ENCODE peak calls at places on chromosomes 4 and X, in eight cellular contexts. Z, N, C, W, S, G, U and F are unnamed samples.

GRCh38 chrX:30992381-30992904 is 79.4 kb downstream of the FTHL17 start:
- DNase-seq in U (no peak), S (no peak), C (no peak), N (no peak), G (peak; percentile 39), W (no peak), Z (no peak), F (no peak)

GRCh38 chr4:8164687-8165086 is 6.1 kb upstream of the ABLIM2 start:
- DNase-seq in Z (no peak), W (no peak), N (no peak), G (no peak), U (no peak), C (no peak), S (no peak), F (no peak)

GRCh38 chr4:74109894-74110605 is 11.1 kb upstream of the CXCL2 start:
- DNase-seq in N (no peak), Z (no peak), C (no peak), G (no peak), W (no peak), S (no peak), U (no peak), F (no peak)

GRCh38 chr4:87101543-87102199 is 118.7 kb downstream of the KLHL8 start:
- DNase-seq in C (no peak), S (no peak), W (no peak), Z (no peak), N (no peak), G (no peak), U (no peak), F (no peak)

GRCh38 chrX:10011991-10012390 is 44.8 kb downstream of the CLDN34 start:
- DNase-seq in N (no peak), S (peak; percentile 46), G (no peak), W (peak; percentile 62), U (no peak), C (no peak), Z (no peak), F (no peak)

GRCh38 chr4:182584016-182584415 is 333.2 kb downstream of the DCTD start:
- DNase-seq in S (no peak), C (no peak), N (no peak), U (no peak), W (no peak), G (no peak), Z (no peak), F (no peak)

GRCh38 chr4:87530868-87531267 is 1.7 kb upstream of the SPARCL1 start:
- DNase-seq in G (peak; percentile 30), N (peak; percentile 87), S (peak; percentile 95), W (peak; percentile 34), Z (peak; percentile 84), U (no peak), C (peak; percentile 52), F (peak; percentile 96)

GRCh38 chrX:7147431-7147977 is at the start of gene STS:
- DNase-seq in G (peak; percentile 49), C (peak; percentile 52), Z (peak; percentile 4), S (peak; percentile 74), W (peak; percentile 37), N (peak; percentile 81), U (no peak), F (no peak)

GRCh38 chr4:176671532-176671931 is 121.2 kb downstream of the VEGFC start:
- DNase-seq in W (peak; percentile 28), S (no peak), U (no peak), G (no peak), Z (no peak), N (no peak), C (no peak), F (no peak)

GRCh38 chr4:129218355-129218754 is 122.4 kb downstream of the C4orf33 start:
- DNase-seq in C (peak; percentile 8), W (no peak), G (no peak), N (no peak), Z (no peak), U (no peak), S (no peak), F (no peak)

GRCh38 chrX:136251042-136251991 is at the start of gene MAP7D3:
- DNase-seq in G (peak; percentile 60), S (peak; percentile 82), Z (peak; percentile 26), C (peak; percentile 64), N (peak; percentile 71), W (peak; percentile 65), U (no peak), F (no peak)

GRCh38 chr4:39976945-39977488 is 694 bp downstream of the PDS5A start:
- DNase-seq in U (no peak), C (peak; percentile 39), G (peak; percentile 29), S (peak; percentile 71), Z (peak; percentile 7), W (peak; percentile 31), N (peak; percentile 75), F (no peak)

GRCh38 chr4:102789317-102789717 is 28.5 kb upstream of the MANBA start:
- DNase-seq in S (no peak), Z (no peak), U (no peak), N (no peak), W (no peak), G (no peak), C (no peak), F (no peak)

GRCh38 chrX:43108828-43109227 is 330.9 kb upstream of the PPP1R2C start:
- DNase-seq in C (no peak), W (no peak), S (no peak), U (no peak), N (no peak), Z (no peak), G (no peak), F (no peak)

GRCh38 chr4:26732356-26732755 is 128.3 kb upstream of the STIM2 start:
- DNase-seq in S (no peak), C (no peak), U (no peak), N (no peak), W (no peak), Z (no peak), G (no peak), F (no peak)

GRCh38 chrX:130393451-130394074 is 8.1 kb upstream of the GPR119 start:
- DNase-seq in S (no peak), W (no peak), C (peak; percentile 16), G (peak; percentile 56), N (peak; percentile 42), U (no peak), Z (peak; percentile 23), F (no peak)

GRCh38 chr4:26806331-26806730 is 54.3 kb upstream of the STIM2 start:
- DNase-seq in N (no peak), S (no peak), G (no peak), W (no peak), Z (no peak), C (no peak), U (no peak), F (no peak)

GRCh38 chrX:112734250-112734649 is 54.5 kb upstream of the LHFPL1 start:
- DNase-seq in S (no peak), G (no peak), Z (peak; percentile 4), N (no peak), U (no peak), W (no peak), C (no peak), F (no peak)

DNA sequence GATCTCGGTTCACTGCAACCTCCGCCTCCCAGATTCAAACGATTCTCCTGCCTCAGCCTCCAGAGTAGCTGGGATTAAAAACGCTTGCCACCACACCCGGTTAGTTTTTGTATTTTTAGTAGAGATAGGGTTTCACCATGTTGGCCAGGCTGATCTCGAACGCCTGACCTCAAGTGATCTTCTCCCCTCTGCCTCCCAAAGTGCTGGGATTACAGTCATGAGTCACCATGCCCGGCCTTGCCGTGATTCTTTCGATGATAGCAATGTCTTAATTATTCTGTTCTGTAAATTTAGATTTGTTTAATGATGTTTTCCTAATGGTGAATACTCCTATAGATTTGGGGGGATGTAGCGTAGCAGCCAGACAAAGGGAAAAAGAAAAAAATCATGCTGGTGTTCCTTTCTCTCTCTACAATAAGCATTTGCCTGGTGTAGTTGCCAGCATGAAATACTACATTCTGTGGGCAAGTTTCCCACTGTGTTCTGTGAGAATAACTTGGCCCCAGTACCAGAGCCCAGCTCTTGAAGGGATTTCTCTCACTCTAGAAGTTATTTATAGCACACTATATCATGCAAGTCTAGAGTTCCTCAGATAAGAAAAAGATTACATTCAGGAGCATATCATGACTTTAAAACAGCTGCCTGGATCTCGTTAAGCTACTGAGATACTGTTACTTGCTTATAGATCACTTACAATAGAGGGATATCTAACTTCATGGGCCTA is 15.4 kb downstream of the NIPAL1 start:
- DNase-seq in W (no peak), N (no peak), U (no peak), S (no peak), Z (no peak), C (no peak), G (peak; percentile 56), F (no peak)
- H3K27ac ChIP-seq in W (no peak overlapping the region), N (no peak overlapping the region), U (no peak overlapping the region), S (no peak overlapping the region), Z (peak overlapping the region; percentile 55), C (peak overlapping the region; percentile 33), G (no peak overlapping the region), F (no peak overlapping the region)

DNA sequence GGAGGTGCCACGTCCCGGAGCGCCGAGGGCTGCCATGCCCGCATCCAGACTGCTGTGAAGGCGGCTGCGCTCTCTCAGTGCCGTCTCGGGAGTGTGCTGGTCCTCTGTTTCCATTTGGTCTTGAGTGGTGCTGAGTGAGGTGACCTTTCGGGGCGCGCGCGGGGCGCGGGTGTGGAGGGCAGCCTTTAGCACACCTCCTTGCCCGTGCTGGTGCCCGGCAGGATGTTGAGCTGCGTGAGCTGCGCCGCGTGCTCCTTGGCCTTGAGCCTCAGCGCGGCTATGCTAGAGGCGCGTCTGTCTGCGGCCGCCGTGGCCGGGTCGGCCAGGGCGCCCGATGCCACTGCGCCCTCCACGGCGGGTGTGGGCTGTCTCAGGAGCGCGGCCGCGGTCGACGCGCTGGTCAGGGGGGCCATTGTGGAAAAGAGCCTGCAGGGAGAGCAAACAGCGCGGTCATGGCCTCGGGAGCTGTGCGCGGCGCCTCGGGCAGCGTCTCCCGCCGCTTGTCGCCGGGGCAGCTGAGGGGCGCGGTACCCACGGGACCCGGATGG is 11.2 kb downstream of the ARX start:
- DNase-seq in S (no peak), W (no peak), Z (no peak), N (peak; percentile 66), U (no peak), C (no peak), G (no peak), F (no peak)
- H3K27me3 ChIP-seq in S (peaks cover 61% of the 10 kb centered on the region), W (no peaks in the 10 kb centered on the region), Z (peaks cover 95% of the 10 kb centered on the region), N (no peaks in the 10 kb centered on the region), U (no peaks in the 10 kb centered on the region), C (peaks cover 77% of the 10 kb centered on the region), G (peaks cover 33% of the 10 kb centered on the region), F (peaks cover 57% of the 10 kb centered on the region)

GRCh38 chrX:1226249-1226648 is 13.8 kb upstream of the CRLF2 start:
- DNase-seq in W (no peak), Z (no peak), S (no peak), C (no peak), G (no peak), U (no peak), N (no peak), F (no peak)

GRCh38 chrX:1231850-1232505 is 19.5 kb upstream of the CRLF2 start:
- DNase-seq in G (no peak), N (no peak), S (peak; percentile 9), U (no peak), W (no peak), C (no peak), Z (no peak), F (no peak)
- TF ChIP-seq EP300 in G (no peak), N (no peak), S (no peak), U (no peak), W (no peak), C (no peak), Z (no peak), F (no peak)

DNA sequence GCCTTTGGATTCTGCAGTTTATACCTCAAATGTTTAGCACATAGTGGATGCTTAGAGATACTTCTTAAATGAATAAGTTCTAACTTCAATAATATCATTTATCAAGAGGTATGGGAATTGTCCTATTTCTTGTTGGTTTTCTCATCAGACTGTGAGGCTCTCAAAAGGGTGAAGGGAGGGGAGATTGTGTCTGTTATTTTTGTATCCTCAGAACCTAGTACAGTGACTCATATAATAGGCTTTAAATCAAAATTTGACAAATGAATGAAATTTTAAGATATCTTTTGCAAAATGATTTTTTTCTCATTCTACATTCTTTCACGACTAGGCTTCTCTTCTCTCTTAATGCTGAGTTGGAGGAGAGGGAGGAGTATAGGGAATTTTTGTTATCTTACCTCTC is 89.5 kb downstream of the KDR start:
- DNase-seq in C (no peak), Z (no peak), G (no peak), N (no peak), S (no peak), U (no peak), W (no peak), F (no peak)
- H3K27ac ChIP-seq in C (no peak overlapping the region), Z (no peak overlapping the region), G (no peak overlapping the region), N (no peak overlapping the region), S (no peak overlapping the region), U (no peak overlapping the region), W (no peak overlapping the region), F (no peak overlapping the region)